ENCODE peak calls at places on chromosomes 4 and X, in ten cellular contexts. Z is left lung, G is fibroblast of lung, B is SJSA1, X is cardiac muscle cell, U is aorta, D is suprapubic skin, W is OCI-LY7, I is PC-3, V is ovary. L is an unnamed sample.
A peak's percentile ranks its signal among the peaks of the same experiment; 100 is the strongest.

GRCh38 chrX:110561036-110561435 is 202.4 kb downstream of the RTL9 start:
- DNase-seq in Z (no peak), G (no peak), B (no peak), X (no peak), U (no peak), D (no peak), W (no peak), I (peak; percentile 21), V (no peak), L (no peak)

GRCh38 chr4:38678078-38678477 is 14.1 kb downstream of the KLF3 start:
- DNase-seq in Z (no peak), G (peak; percentile 97), B (peak; percentile 51), X (no peak), U (no peak), D (no peak), W (no peak), I (no peak), V (no peak), L (no peak)

GRCh38 chr4:6250235-6250983 is 19.2 kb upstream of the WFS1 start:
- DNase-seq in Z (no peak), G (peak; percentile 70), B (no peak), X (peak; percentile 77), U (no peak), D (no peak), W (peak; percentile 72), I (peak; percentile 85), V (no peak), L (peak; percentile 75)

GRCh38 chr4:5618051-5619010 is 90.0 kb downstream of the EVC2 start:
- DNase-seq in Z (no peak), G (no peak), B (no peak), X (no peak), U (no peak), D (no peak), W (no peak), I (no peak), V (no peak), L (no peak)

GRCh38 chr4:118898684-118899138 is 10.1 kb downstream of the SYNPO2 start:
- DNase-seq in Z (no peak), G (no peak), B (no peak), X (peak; percentile 76), U (peak; percentile 79), D (no peak), W (no peak), I (no peak), V (peak; percentile 71), L (no peak)

GRCh38 chr4:146098978-146099377 is 76.5 kb upstream of the LSM6 start:
- DNase-seq in Z (no peak), G (no peak), B (no peak), X (no peak), U (no peak), D (no peak), W (no peak), I (no peak), V (no peak), L (no peak)

GRCh38 chr4:38163216-38164006 is 203.2 kb downstream of the PTTG2 start:
- DNase-seq in Z (no peak), G (peak; percentile 58), B (peak; percentile 45), X (no peak), U (no peak), D (no peak), W (no peak), I (peak; percentile 68), V (no peak), L (no peak)

GRCh38 chr4:115234405-115235093 is 121.1 kb upstream of the NDST4 start:
- DNase-seq in Z (no peak), G (no peak), B (no peak), X (peak; percentile 32), U (no peak), D (no peak), W (peak; percentile 37), I (peak; percentile 42), V (no peak), L (no peak)

GRCh38 chr4:127604949-127605709 is 27.6 kb upstream of the INTU start:
- DNase-seq in Z (no peak), G (peak; percentile 73), B (peak; percentile 6), X (peak; percentile 47), U (no peak), D (no peak), W (peak; percentile 30), I (peak; percentile 51), V (no peak), L (no peak)

GRCh38 chrX:108516184-108516583 is 76.5 kb downstream of the COL4A5 start:
- DNase-seq in Z (no peak), G (peak; percentile 37), B (peak; percentile 44), X (peak; percentile 5), U (no peak), D (no peak), W (no peak), I (no peak), V (no peak), L (no peak)

GRCh38 chrX:150567645-150568319 is 639 bp upstream of the MTM1 start:
- DNase-seq in Z (no peak), G (no peak), B (no peak), X (no peak), U (no peak), D (no peak), W (no peak), I (peak; percentile 14), V (no peak), L (no peak)
- H3K4me3 ChIP-seq in Z (no peak overlapping the region), G (peak overlapping the region; percentile 34), B (peak overlapping the region; percentile 16), X (no peak overlapping the region), U (no peak overlapping the region), D (peak overlapping the region; percentile 73), W (peak overlapping the region; percentile 84), I (peak overlapping the region; percentile 58), V (peak overlapping the region; percentile 6), L (no peak overlapping the region)

GRCh38 chr4:124537971-124538370 is 174.6 kb downstream of the ANKRD50 start:
- DNase-seq in Z (no peak), G (no peak), B (no peak), X (no peak), U (no peak), D (no peak), W (no peak), I (no peak), V (no peak), L (no peak)
- H3K9me3 ChIP-seq in Z (no peaks in the 10 kb centered on the region), G (no peaks in the 10 kb centered on the region), B (no peaks in the 10 kb centered on the region), X (no peaks in the 10 kb centered on the region), U (no peaks in the 10 kb centered on the region), D (no peaks in the 10 kb centered on the region), W (no peaks in the 10 kb centered on the region), I (no peaks in the 10 kb centered on the region), V (no peaks in the 10 kb centered on the region), L (no peaks in the 10 kb centered on the region)

GRCh38 chr4:41141910-41142309 is 72.4 kb downstream of the APBB2 start:
- DNase-seq in Z (no peak), G (peak; percentile 97), B (peak; percentile 26), X (no peak), U (no peak), D (no peak), W (no peak), I (peak; percentile 29), V (no peak), L (no peak)
- H3K4me1 ChIP-seq in Z (peaks cover 40% of the 10 kb centered on the region), G (peaks cover 34% of the 10 kb centered on the region), B (peaks cover 55% of the 10 kb centered on the region), X (no peaks in the 10 kb centered on the region), U (peaks cover 17% of the 10 kb centered on the region), D (peaks cover 53% of the 10 kb centered on the region), W (peaks cover 6% of the 10 kb centered on the region), I (peaks cover 13% of the 10 kb centered on the region), V (peaks cover 20% of the 10 kb centered on the region), L (peaks cover 51% of the 10 kb centered on the region)

GRCh38 chrX:72308566-72309296 is 3.0 kb upstream of the CITED1 start:
- DNase-seq in Z (peak; percentile 52), G (peak; percentile 61), B (peak; percentile 50), X (peak; percentile 71), U (peak; percentile 83), D (no peak), W (no peak), I (peak; percentile 71), V (peak; percentile 55), L (peak; percentile 63)
- H3K4me3 ChIP-seq in Z (no peak overlapping the region), G (peak overlapping the region; percentile 55), B (no peak overlapping the region), X (peak overlapping the region; percentile 15), U (no peak overlapping the region), D (peak overlapping the region; percentile 61), W (no peak overlapping the region), I (peak overlapping the region; percentile 61), V (peak overlapping the region; percentile 25), L (peak overlapping the region; percentile 60)

GRCh38 chr4:11616856-11617255 is 188.2 kb upstream of the HS3ST1 start:
- DNase-seq in Z (no peak), G (no peak), B (no peak), X (no peak), U (no peak), D (no peak), W (no peak), I (no peak), V (no peak), L (no peak)
- H3K9me3 ChIP-seq in Z (no peaks in the 10 kb centered on the region), G (no peaks in the 10 kb centered on the region), B (no peaks in the 10 kb centered on the region), X (no peaks in the 10 kb centered on the region), U (no peaks in the 10 kb centered on the region), D (no peaks in the 10 kb centered on the region), W (no peaks in the 10 kb centered on the region), I (no peaks in the 10 kb centered on the region), V (no peaks in the 10 kb centered on the region), L (no peaks in the 10 kb centered on the region)

DNA sequence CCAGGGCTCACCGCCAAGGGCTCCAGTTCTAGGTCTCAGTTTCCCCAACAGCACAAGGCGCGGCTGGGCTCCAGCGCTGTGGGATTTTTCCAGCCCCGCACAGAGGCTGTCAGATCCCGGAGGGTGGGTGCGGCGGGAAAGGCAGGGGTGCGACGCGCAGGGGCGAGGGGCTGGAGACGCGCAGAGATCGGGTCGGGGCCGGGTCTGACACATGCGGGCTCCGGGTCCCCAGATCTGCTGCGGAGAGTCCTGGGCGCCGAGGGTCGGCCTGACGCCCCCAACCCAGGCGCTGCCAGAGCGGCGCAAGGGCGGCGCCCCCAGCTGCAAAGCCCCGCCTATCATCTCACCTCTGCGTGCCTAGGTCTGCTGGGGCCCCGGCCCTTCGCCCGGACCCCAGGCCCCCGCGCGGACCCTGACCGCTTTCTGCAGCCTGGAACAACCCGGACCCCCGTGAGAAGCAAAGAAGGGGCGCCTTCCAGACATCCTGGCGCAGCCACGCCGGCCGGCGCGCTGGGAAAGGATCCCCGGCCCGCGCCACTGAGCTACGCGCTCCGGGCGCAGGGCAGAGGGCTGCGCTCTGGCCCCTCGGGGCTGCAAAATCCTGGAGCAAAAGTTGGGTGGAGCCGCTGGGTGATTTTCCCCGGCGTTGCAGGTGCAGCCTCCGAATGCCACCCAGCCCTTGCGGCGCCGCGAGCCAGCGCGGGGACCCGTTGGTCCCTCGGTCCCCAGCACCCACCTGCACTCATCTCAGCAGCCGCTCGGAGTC is 486 bp downstream of the ABLIM2 start:
- DNase-seq in Z (no peak), G (no peak), B (no peak), X (no peak), U (peak; percentile 78), D (no peak), W (no peak), I (peak; percentile 11), V (no peak), L (no peak)
- H3K4me1 ChIP-seq in Z (peaks cover 23% of the 10 kb centered on the region), G (peaks cover 5% of the 10 kb centered on the region), B (peaks cover 16% of the 10 kb centered on the region), X (no peaks in the 10 kb centered on the region), U (no peaks in the 10 kb centered on the region), D (peaks cover 25% of the 10 kb centered on the region), W (peaks cover 30% of the 10 kb centered on the region), I (no peaks in the 10 kb centered on the region), V (peaks cover 5% of the 10 kb centered on the region), L (no peaks in the 10 kb centered on the region)